ENCODE peak calls at places on chromosomes 16 and 17, in eight cellular contexts. Z, Q, V, K, D, Y, U and E are unnamed samples.

GRCh38 chr16:17138801-17139200 is 332.0 kb downstream of the XYLT1 start:
- DNase-seq in Z (no peak), Q (no peak), V (no peak), K (no peak), D (no peak), Y (peak), U (no peak), E (no peak)

GRCh38 chr16:66918803-66919568 is at the start of gene CDH16:
- DNase-seq in Z (no peak), Q (no peak), V (no peak), K (no peak), D (no peak), Y (no peak), U (no peak), E (no peak)

GRCh38 chr17:3918372-3919122 is 2.3 kb upstream of the P2RX1 start:
- DNase-seq in Z (no peak), Q (no peak), V (no peak), K (no peak), D (no peak), Y (peak), U (no peak), E (no peak)

GRCh38 chr17:72613411-72614292 is 478.8 kb downstream of the SLC39A11 start:
- DNase-seq in Z (no peak), Q (no peak), V (no peak), K (no peak), D (no peak), Y (no peak), U (no peak), E (no peak)

GRCh38 chr17:15398291-15398690 is 56.9 kb upstream of the TEKT3 start:
- DNase-seq in Z (no peak), Q (no peak), V (peak), K (no peak), D (no peak), Y (no peak), U (no peak), E (no peak)

GRCh38 chr17:62179525-62180161 is 114.6 kb upstream of the MED13 start:
- DNase-seq in Z (no peak), Q (no peak), V (peak), K (peak), D (no peak), Y (peak), U (no peak), E (no peak)

GRCh38 chr16:67528222-67528869 is at the start of gene RIPOR1:
- DNase-seq in Z (peak), Q (peak), V (peak), K (peak), D (peak), Y (peak), U (no peak), E (no peak)

GRCh38 chr17:40596261-40596919 is 31.1 kb upstream of the CCR7 start:
- DNase-seq in Z (no peak), Q (no peak), V (no peak), K (no peak), D (no peak), Y (peak), U (no peak), E (no peak)

GRCh38 chr16:79542196-79542859 is 58.2 kb downstream of the MAF start:
- DNase-seq in Z (no peak), Q (peak), V (no peak), K (peak), D (no peak), Y (peak), U (no peak), E (no peak)

GRCh38 chr17:1649844-1650409 is at the start of gene RILP:
- DNase-seq in Z (peak), Q (peak), V (peak), K (peak), D (peak), Y (peak), U (peak), E (peak)

GRCh38 chr17:40499551-40500189 is 1.8 kb downstream of the TNS4 start:
- DNase-seq in Z (peak), Q (peak), V (peak), K (peak), D (no peak), Y (no peak), U (peak), E (peak)

GRCh38 chr17:79997004-79997673 is 38.5 kb downstream of the TBC1D16 start:
- DNase-seq in Z (no peak), Q (no peak), V (no peak), K (no peak), D (peak), Y (no peak), U (no peak), E (no peak)

GRCh38 chr16:10992797-10993196 is 48.4 kb downstream of the CLEC16A start:
- DNase-seq in Z (peak), Q (no peak), V (peak), K (peak), D (no peak), Y (peak), U (no peak), E (no peak)

GRCh38 chr17:79045001-79045729 is 21.2 kb downstream of the C1QTNF1 start:
- DNase-seq in Z (no peak), Q (peak), V (no peak), K (no peak), D (peak), Y (no peak), U (no peak), E (no peak)

GRCh38 chr17:82752371-82753200 is 721 bp downstream of the TBCD start:
- DNase-seq in Z (no peak), Q (peak), V (peak), K (peak), D (no peak), Y (peak), U (no peak), E (no peak)

GRCh38 chr16:85638695-85639409 is 25.7 kb downstream of the GSE1 start:
- DNase-seq in Z (peak), Q (no peak), V (no peak), K (no peak), D (no peak), Y (no peak), U (no peak), E (no peak)

GRCh38 chr17:77778636-77779524 is 179.6 kb upstream of the TNRC6C start:
- DNase-seq in Z (peak), Q (peak), V (no peak), K (peak), D (no peak), Y (no peak), U (peak), E (peak)

GRCh38 chr16:8646271-8646670 is 24.8 kb downstream of the METTL22 start:
- DNase-seq in Z (no peak), Q (no peak), V (no peak), K (no peak), D (peak), Y (no peak), U (no peak), E (no peak)

GRCh38 chr16:8645831-8646230 is 24.3 kb downstream of the METTL22 start:
- DNase-seq in Z (no peak), Q (no peak), V (no peak), K (no peak), D (peak), Y (no peak), U (no peak), E (no peak)

GRCh38 chr16:8645141-8645521 is 23.6 kb downstream of the METTL22 start:
- DNase-seq in Z (no peak), Q (no peak), V (no peak), K (no peak), D (no peak), Y (no peak), U (no peak), E (no peak)

GRCh38 chr16:8644151-8644512 is 22.6 kb downstream of the METTL22 start:
- DNase-seq in Z (no peak), Q (no peak), V (no peak), K (no peak), D (peak), Y (no peak), U (no peak), E (no peak)

DNA sequence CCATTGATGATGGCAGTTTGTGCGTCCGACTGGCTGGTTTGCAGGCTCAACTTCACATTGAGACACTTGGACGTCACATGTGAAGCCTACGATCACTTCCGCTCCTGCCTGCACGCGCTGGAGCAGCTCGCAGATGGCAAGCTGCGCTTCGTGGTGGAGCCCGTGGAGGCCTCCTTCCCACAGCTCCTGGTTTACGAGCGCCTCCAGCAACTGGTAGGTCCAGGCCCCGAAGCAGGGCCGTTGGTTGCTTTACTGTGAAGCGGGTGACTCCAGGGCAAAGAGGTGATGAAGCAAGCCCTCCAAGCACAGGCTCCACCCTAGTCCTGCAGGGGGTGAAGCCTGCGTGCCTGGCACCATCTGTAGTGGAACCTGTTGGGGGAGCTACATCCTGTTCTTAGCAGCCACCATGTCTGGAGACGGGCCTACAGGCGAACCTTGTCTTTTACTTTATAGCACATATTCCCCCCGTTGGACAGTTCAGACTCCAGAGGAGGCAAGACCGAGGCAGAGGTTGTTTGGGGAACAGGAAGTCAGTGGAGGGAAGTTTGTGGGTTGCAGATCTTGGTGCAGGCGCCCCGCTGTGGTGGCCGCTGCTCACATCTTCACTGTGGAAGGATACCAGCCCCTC is 23.1 kb downstream of the METTL22 start:
- DNase-seq in Z (peak), Q (no peak), V (no peak), K (no peak), D (peak), Y (no peak), U (no peak), E (no peak)
- H3K27ac ChIP-seq in Z (peak), Q (no peak), V (no peak), K (no peak), D (peak), Y (no peak), U (no peak), E (no peak)

GRCh38 chr16:80900593-80900954 is 96.2 kb upstream of the CDYL2 start:
- DNase-seq in Z (no peak), Q (no peak), V (no peak), K (no peak), D (no peak), Y (no peak), U (no peak), E (no peak)

GRCh38 chr16:80896778-80897177 is 92.4 kb upstream of the CDYL2 start:
- DNase-seq in Z (no peak), Q (no peak), V (no peak), K (no peak), D (no peak), Y (no peak), U (no peak), E (no peak)

GRCh38 chr16:80902306-80903154 is 98.1 kb upstream of the CDYL2 start:
- DNase-seq in Z (no peak), Q (no peak), V (no peak), K (no peak), D (no peak), Y (no peak), U (no peak), E (no peak)

GRCh38 chr16:80903616-80904015 is 99.2 kb upstream of the CDYL2 start:
- DNase-seq in Z (no peak), Q (no peak), V (no peak), K (no peak), D (no peak), Y (no peak), U (no peak), E (no peak)

DNA sequence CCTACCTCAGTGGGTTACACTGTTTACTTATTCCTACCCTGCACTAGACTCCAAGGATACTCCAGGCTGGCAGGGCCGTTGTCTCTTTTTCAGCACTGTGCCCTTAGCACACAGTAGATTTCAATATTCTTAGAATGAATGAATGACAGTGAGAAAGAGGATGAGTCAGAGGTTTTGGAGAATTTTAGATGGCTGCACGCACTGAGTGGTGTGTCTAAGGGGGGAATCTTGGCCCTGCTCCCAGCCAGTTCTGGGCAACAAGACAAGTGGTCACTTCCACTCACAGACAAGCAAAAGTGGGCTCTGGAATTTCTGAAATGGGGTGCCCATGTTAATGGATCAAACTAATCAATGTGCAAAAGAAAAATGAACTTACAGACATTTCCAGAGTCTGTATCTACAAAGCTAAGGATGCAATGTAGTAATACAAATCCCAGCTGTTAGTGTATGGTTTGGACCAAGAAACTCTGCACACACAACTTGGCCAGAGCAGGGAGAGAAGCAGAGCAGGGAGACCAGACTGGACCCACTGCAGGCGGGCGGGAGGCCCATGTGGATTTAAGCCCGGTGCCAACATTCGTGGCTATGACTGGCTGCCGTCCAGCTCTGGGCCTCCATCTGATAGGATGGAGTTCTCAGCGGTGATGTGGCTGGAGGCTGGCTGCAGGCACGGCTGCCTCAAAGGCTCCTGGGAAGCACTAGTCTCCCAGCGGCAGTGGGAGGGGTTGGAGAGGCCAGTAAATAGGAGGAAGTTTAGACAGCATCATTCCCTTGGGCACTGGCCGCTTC is 95.6 kb upstream of the CDYL2 start:
- DNase-seq in Z (peak), Q (peak), V (peak), K (peak), D (no peak), Y (peak), U (peak), E (peak)
- TF ChIP-seq POLR2AphosphoS5 in Z (peak), Q (peak), V (peak), K (no peak), D (peak), Y (no peak), U (no peak), E (peak)

GRCh38 chr17:42521666-42522262 is 14.3 kb upstream of the NAGLU start:
- DNase-seq in Z (no peak), Q (peak), V (no peak), K (no peak), D (peak), Y (no peak), U (no peak), E (no peak)
- TF ChIP-seq POLR2A in Z (no peak), Q (no peak), V (no peak), K (no peak), D (no peak), Y (no peak), U (no peak), E (no peak)

GRCh38 chr16:51426276-51426675 is 275.2 kb upstream of the SALL1 start:
- DNase-seq in Z (no peak), Q (no peak), V (no peak), K (no peak), D (no peak), Y (no peak), U (no peak), E (no peak)
- H3K27ac ChIP-seq in Z (no peak), Q (no peak), V (no peak), K (no peak), D (no peak), Y (no peak), U (no peak), E (no peak)

DNA sequence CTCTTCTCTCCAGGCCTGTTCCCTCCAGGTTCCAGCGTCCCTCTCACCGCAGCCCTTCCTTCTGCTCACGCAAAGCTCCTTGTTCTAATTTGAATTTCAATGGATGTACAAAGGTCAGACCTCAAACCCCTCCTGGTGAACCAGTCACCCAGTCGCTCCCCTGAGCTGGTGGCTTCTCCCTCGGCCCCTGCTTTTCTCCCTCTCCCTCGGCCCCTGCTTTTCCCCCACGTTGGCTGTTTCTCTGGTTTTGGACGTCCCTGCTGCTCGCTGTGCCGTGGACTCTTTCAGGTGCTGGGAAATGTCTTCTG is 8.6 kb upstream of the MSLN start:
- DNase-seq in Z (no peak), Q (no peak), V (no peak), K (no peak), D (no peak), Y (no peak), U (no peak), E (no peak)
- TF ChIP-seq POLR2AphosphoS5 in Z (no peak), Q (no peak), V (no peak), K (no peak), D (no peak), Y (no peak), U (no peak), E (no peak)

DNA sequence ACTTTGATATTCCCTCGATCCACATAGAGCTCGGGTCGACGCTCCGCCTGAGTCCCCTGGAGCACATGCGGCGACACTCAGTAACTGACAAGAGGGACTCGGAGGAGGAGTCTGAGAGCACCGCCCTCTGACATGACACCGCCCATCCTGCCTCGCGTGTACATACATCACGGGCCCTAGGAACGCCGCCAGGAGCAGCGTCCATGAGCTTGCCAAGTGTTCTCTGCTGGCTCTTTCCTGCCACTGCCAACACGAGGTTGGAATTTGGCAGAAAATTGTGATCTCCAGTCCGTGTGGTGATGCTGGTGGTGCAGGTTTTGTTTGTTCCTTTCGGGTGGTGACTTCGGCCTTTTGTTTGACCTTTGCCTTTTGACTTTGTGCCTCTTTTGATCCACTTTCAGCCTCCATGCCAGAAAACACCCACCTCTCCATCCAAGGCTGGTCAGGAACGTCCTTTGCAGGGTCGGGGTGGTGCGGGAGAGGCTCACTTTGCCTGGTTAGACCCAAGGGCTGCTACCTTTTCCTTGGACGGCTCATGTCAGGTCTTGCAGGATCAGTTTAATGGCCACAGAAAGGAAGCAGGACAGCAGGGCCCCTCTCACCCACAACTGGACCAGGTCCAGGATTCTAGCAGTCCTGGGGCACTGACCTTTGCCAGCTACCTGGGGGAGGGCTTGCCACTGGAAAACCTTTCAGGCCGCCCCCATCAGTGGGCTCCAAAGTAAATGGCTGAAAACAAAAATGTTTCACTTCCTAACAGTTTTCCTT is 27.6 kb downstream of the ELAC2 start:
- DNase-seq in Z (peak), Q (no peak), V (no peak), K (no peak), D (no peak), Y (peak), U (no peak), E (no peak)
- TF ChIP-seq POLR2A in Z (no peak), Q (no peak), V (no peak), K (no peak), D (no peak), Y (no peak), U (no peak), E (no peak)

GRCh38 chr16:28821874-28822519 is 802 bp upstream of the ATXN2L start:
- DNase-seq in Z (no peak), Q (no peak), V (no peak), K (no peak), D (no peak), Y (peak), U (no peak), E (no peak)

GRCh38 chr16:28823719-28824547 is 1.1 kb downstream of the ATXN2L start:
- DNase-seq in Z (peak), Q (peak), V (peak), K (peak), D (peak), Y (peak), U (peak), E (peak)

GRCh38 chr16:28822520-28823290 is at the start of gene ATXN2L:
- DNase-seq in Z (peak), Q (peak), V (peak), K (peak), D (peak), Y (peak), U (peak), E (peak)

GRCh38 chr16:28823291-28823718 is 506 bp downstream of the ATXN2L start:
- DNase-seq in Z (no peak), Q (no peak), V (no peak), K (no peak), D (no peak), Y (no peak), U (no peak), E (no peak)

GRCh38 chr16:28820016-28820415 is 2.8 kb upstream of the ATXN2L start:
- DNase-seq in Z (no peak), Q (peak), V (no peak), K (peak), D (no peak), Y (peak), U (no peak), E (no peak)
- H3K27ac ChIP-seq in Z (no peak), Q (no peak), V (no peak), K (peak), D (no peak), Y (peak), U (no peak), E (no peak)

GRCh38 chr17:50201226-50201854 is at the start of gene COL1A1:
- DNase-seq in Z (peak), Q (peak), V (no peak), K (peak), D (peak), Y (no peak), U (peak), E (no peak)
- TF ChIP-seq POLR2AphosphoS5 in Z (peak), Q (peak), V (no peak), K (peak), D (peak), Y (no peak), U (peak), E (peak)

DNA sequence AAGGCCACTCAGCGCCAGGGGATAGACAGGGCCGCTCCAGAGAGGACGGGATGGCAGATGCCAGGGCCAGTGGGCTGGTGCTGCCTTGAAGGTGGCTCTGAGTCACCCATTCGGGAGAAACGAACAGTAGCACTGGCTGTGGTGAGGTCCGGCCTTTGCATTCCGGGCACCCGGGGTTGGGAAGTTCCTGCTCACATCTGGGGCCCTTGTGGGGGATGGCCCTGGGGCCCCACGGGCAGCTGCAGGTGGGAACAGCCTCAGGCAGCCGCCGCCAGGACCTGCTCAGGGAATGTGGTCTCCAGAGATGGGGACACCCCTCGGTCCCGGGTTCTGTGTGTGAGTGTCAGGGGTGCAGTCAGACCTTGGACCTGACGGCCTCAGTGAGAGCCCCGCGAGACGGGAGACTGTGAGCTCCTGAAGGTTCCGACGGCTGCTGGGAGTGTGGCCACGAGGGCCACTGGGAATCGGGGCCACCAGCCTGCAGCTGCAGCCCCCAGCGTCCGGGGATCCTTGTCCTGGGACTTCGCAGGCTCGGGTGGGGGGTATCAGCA is 1.4 kb downstream of the CBFA2T3 start:
- DNase-seq in Z (no peak), Q (no peak), V (no peak), K (no peak), D (peak), Y (peak), U (no peak), E (no peak)
- TF ChIP-seq POLR2A in Z (no peak), Q (no peak), V (no peak), K (no peak), D (no peak), Y (peak), U (no peak), E (no peak)

GRCh38 chr17:17765921-17766320 is 70.9 kb downstream of the SREBF1 start:
- DNase-seq in Z (no peak), Q (no peak), V (no peak), K (no peak), D (no peak), Y (no peak), U (no peak), E (no peak)
- H3K27ac ChIP-seq in Z (peak), Q (peak), V (no peak), K (peak), D (peak), Y (no peak), U (no peak), E (no peak)